ENCODE peak calls at places on chromosomes 12 and 14, in six cellular contexts. One of them, this sample, is unnamed.
A peak's percentile ranks its signal among the peaks of the same experiment; 100 is the strongest.

GRCh38 chr12:82723093-82723492 is 36.4 kb downstream of the TMTC2 start:
- DNase-seq in stimulated activated CD8-positive, alpha-beta memory T cell treated with anti-CD3 and anti-CD28 coated beads, Interleukin-4, amount 100 ng/mL, for 1 hour: no peak
- DNase-seq in NCI-H146: no peak
- DNase-seq in uterus: no peak
- DNase-seq in SIG-M5: no peak
- DNase-seq in HuH-7: no peak
- DNase-seq in this sample: no peak

GRCh38 chr12:62631531-62632520 is 165.2 kb downstream of the MON2 start:
- DNase-seq in stimulated activated CD8-positive, alpha-beta memory T cell treated with anti-CD3 and anti-CD28 coated beads, Interleukin-4, amount 100 ng/mL, for 1 hour: no peak
- DNase-seq in HuH-7: peak; percentile 81
- DNase-seq in SIG-M5: no peak
- DNase-seq in NCI-H146: no peak
- DNase-seq in uterus: peak; percentile 76
- DNase-seq in this sample: peak; percentile 47

GRCh38 chr12:65886996-65887395 is 62.7 kb downstream of the HMGA2 start:
- DNase-seq in uterus: no peak
- DNase-seq in HuH-7: no peak
- DNase-seq in NCI-H146: no peak
- DNase-seq in SIG-M5: no peak
- DNase-seq in stimulated activated CD8-positive, alpha-beta memory T cell treated with anti-CD3 and anti-CD28 coated beads, Interleukin-4, amount 100 ng/mL, for 1 hour: no peak
- DNase-seq in this sample: no peak

GRCh38 chr14:84792722-84793410 is 737.1 kb upstream of the FLRT2 start:
- DNase-seq in NCI-H146: no peak
- DNase-seq in SIG-M5: no peak
- DNase-seq in HuH-7: no peak
- DNase-seq in stimulated activated CD8-positive, alpha-beta memory T cell treated with anti-CD3 and anti-CD28 coated beads, Interleukin-4, amount 100 ng/mL, for 1 hour: no peak
- DNase-seq in uterus: no peak
- DNase-seq in this sample: no peak

GRCh38 chr12:68425998-68426397 is 93.8 kb upstream of the MDM1 start:
- DNase-seq in SIG-M5: no peak
- DNase-seq in NCI-H146: no peak
- DNase-seq in HuH-7: no peak
- DNase-seq in stimulated activated CD8-positive, alpha-beta memory T cell treated with anti-CD3 and anti-CD28 coated beads, Interleukin-4, amount 100 ng/mL, for 1 hour: no peak
- DNase-seq in uterus: no peak
- DNase-seq in this sample: no peak

GRCh38 chr12:132812631-132813305 is 15.9 kb downstream of the GOLGA3 start:
- DNase-seq in stimulated activated CD8-positive, alpha-beta memory T cell treated with anti-CD3 and anti-CD28 coated beads, Interleukin-4, amount 100 ng/mL, for 1 hour: no peak
- DNase-seq in uterus: no peak
- DNase-seq in SIG-M5: no peak
- DNase-seq in NCI-H146: no peak
- DNase-seq in HuH-7: no peak
- DNase-seq in this sample: no peak

GRCh38 chr14:49512147-49512551 is 74.0 kb downstream of the RPS29 start:
- DNase-seq in HuH-7: no peak
- DNase-seq in stimulated activated CD8-positive, alpha-beta memory T cell treated with anti-CD3 and anti-CD28 coated beads, Interleukin-4, amount 100 ng/mL, for 1 hour: no peak
- DNase-seq in uterus: no peak
- DNase-seq in SIG-M5: no peak
- DNase-seq in NCI-H146: no peak
- DNase-seq in this sample: peak; percentile 34

GRCh38 chr14:73738518-73739173 is 24.5 kb upstream of the PNMA1 start:
- DNase-seq in HuH-7: no peak
- DNase-seq in SIG-M5: no peak
- DNase-seq in NCI-H146: no peak
- DNase-seq in uterus: no peak
- DNase-seq in stimulated activated CD8-positive, alpha-beta memory T cell treated with anti-CD3 and anti-CD28 coated beads, Interleukin-4, amount 100 ng/mL, for 1 hour: no peak
- DNase-seq in this sample: no peak

GRCh38 chr12:12128665-12129064 is 57.9 kb downstream of the BCL2L14 start:
- DNase-seq in stimulated activated CD8-positive, alpha-beta memory T cell treated with anti-CD3 and anti-CD28 coated beads, Interleukin-4, amount 100 ng/mL, for 1 hour: no peak
- DNase-seq in HuH-7: no peak
- DNase-seq in uterus: no peak
- DNase-seq in NCI-H146: no peak
- DNase-seq in SIG-M5: no peak
- DNase-seq in this sample: no peak

GRCh38 chr14:45252356-45253069 is 489 bp downstream of the MIS18BP1 start:
- DNase-seq in HuH-7: no peak
- DNase-seq in uterus: no peak
- DNase-seq in SIG-M5: no peak
- DNase-seq in NCI-H146: no peak
- DNase-seq in stimulated activated CD8-positive, alpha-beta memory T cell treated with anti-CD3 and anti-CD28 coated beads, Interleukin-4, amount 100 ng/mL, for 1 hour: no peak
- DNase-seq in this sample: no peak

GRCh38 chr12:98758331-98758730 is 113.2 kb downstream of the APAF1 start:
- DNase-seq in SIG-M5: no peak
- DNase-seq in HuH-7: no peak
- DNase-seq in uterus: peak; percentile 73
- DNase-seq in NCI-H146: no peak
- DNase-seq in stimulated activated CD8-positive, alpha-beta memory T cell treated with anti-CD3 and anti-CD28 coated beads, Interleukin-4, amount 100 ng/mL, for 1 hour: no peak
- DNase-seq in this sample: peak; percentile 10

GRCh38 chr12:60194682-60195081 is 598.9 kb downstream of the SLC16A7 start:
- DNase-seq in HuH-7: no peak
- DNase-seq in uterus: no peak
- DNase-seq in stimulated activated CD8-positive, alpha-beta memory T cell treated with anti-CD3 and anti-CD28 coated beads, Interleukin-4, amount 100 ng/mL, for 1 hour: no peak
- DNase-seq in SIG-M5: no peak
- DNase-seq in NCI-H146: no peak
- DNase-seq in this sample: peak; percentile 27

GRCh38 chr14:101058571-101058970 is 155.0 kb upstream of the RTL1 start:
- DNase-seq in stimulated activated CD8-positive, alpha-beta memory T cell treated with anti-CD3 and anti-CD28 coated beads, Interleukin-4, amount 100 ng/mL, for 1 hour: no peak
- DNase-seq in NCI-H146: no peak
- DNase-seq in SIG-M5: no peak
- DNase-seq in uterus: no peak
- DNase-seq in HuH-7: no peak
- DNase-seq in this sample: no peak

GRCh38 chr12:48189331-48190125 is 6.1 kb downstream of the CCDC184 start:
- DNase-seq in NCI-H146: peak; percentile 53
- DNase-seq in HuH-7: peak; percentile 83
- DNase-seq in SIG-M5: no peak
- DNase-seq in uterus: peak; percentile 59
- DNase-seq in stimulated activated CD8-positive, alpha-beta memory T cell treated with anti-CD3 and anti-CD28 coated beads, Interleukin-4, amount 100 ng/mL, for 1 hour: peak; percentile 46
- DNase-seq in this sample: peak; percentile 82

GRCh38 chr12:91663331-91663998 is 480.8 kb upstream of the DCN start:
- DNase-seq in NCI-H146: peak; percentile 90
- DNase-seq in SIG-M5: no peak
- DNase-seq in HuH-7: no peak
- DNase-seq in stimulated activated CD8-positive, alpha-beta memory T cell treated with anti-CD3 and anti-CD28 coated beads, Interleukin-4, amount 100 ng/mL, for 1 hour: no peak
- DNase-seq in uterus: no peak
- DNase-seq in this sample: no peak

GRCh38 chr12:65495233-65495632 is 216.8 kb downstream of the MSRB3 start:
- DNase-seq in NCI-H146: no peak
- DNase-seq in SIG-M5: no peak
- DNase-seq in stimulated activated CD8-positive, alpha-beta memory T cell treated with anti-CD3 and anti-CD28 coated beads, Interleukin-4, amount 100 ng/mL, for 1 hour: no peak
- DNase-seq in uterus: no peak
- DNase-seq in HuH-7: no peak
- DNase-seq in this sample: no peak

This sample was measured in cardiac muscle cell.